ENCODE peak calls at places on chromosomes 6 and 20, in eight cellular contexts. E is adrenal gland, O is IMR-90, G is A549, X is neural progenitor cell, C is astrocyte of the cerebellum, I is nephron progenitor cell, R is hepatocyte. V is an unnamed sample.

GRCh38 chr20:51258582-51259175 is 235.8 kb upstream of the KCNG1 start:
- DNase-seq in E (no peak), O (peak; percentile 17), G (peak; percentile 5), X (peak; percentile 12), C (no peak), I (no peak), R (peak; percentile 30), V (no peak)

GRCh38 chr20:62501801-62502495 is 26.2 kb upstream of the GATA5 start:
- DNase-seq in E (no peak), O (peak; percentile 63), G (no peak), X (no peak), C (no peak), I (no peak), R (peak; percentile 70), V (no peak)

GRCh38 chr6:39984051-39984450 is 49.8 kb upstream of the MOCS1 start:
- DNase-seq in E (no peak), O (no peak), G (no peak), X (no peak), C (no peak), I (no peak), R (no peak), V (no peak)

GRCh38 chr6:42190784-42191183 is 4.0 kb downstream of the GUCA1B start:
- DNase-seq in E (no peak), O (peak; percentile 92), G (no peak), X (no peak), C (no peak), I (no peak), R (peak; percentile 39), V (no peak)

GRCh38 chr6:140480852-140481251 is 1106.4 kb upstream of the CITED2 start:
- DNase-seq in E (no peak), O (peak; percentile 71), G (no peak), X (no peak), C (no peak), I (no peak), R (no peak), V (no peak)

GRCh38 chr6:159969921-159970320 is 1.0 kb downstream of the IGF2R start:
- DNase-seq in E (peak; percentile 64), O (peak; percentile 84), G (peak; percentile 64), X (peak; percentile 81), C (no peak), I (peak; percentile 45), R (peak; percentile 83), V (peak; percentile 69)

GRCh38 chr6:88304515-88304914 is 138.4 kb upstream of the CNR1 start:
- DNase-seq in E (no peak), O (no peak), G (no peak), X (no peak), C (no peak), I (no peak), R (no peak), V (no peak)

GRCh38 chr20:37481610-37482009 is 39.4 kb upstream of the NNAT start:
- DNase-seq in E (no peak), O (no peak), G (no peak), X (no peak), C (no peak), I (no peak), R (no peak), V (no peak)

GRCh38 chr6:73050706-73051105 is 174.6 kb downstream of the KHDC1L start:
- DNase-seq in E (no peak), O (peak; percentile 44), G (no peak), X (no peak), C (no peak), I (no peak), R (no peak), V (no peak)

GRCh38 chr6:124099520-124099919 is 295.9 kb downstream of the NKAIN2 start:
- DNase-seq in E (no peak), O (no peak), G (no peak), X (peak; percentile 72), C (peak; percentile 2), I (no peak), R (no peak), V (no peak)

GRCh38 chr6:125421853-125422252 is 120.1 kb upstream of the HDDC2 start:
- DNase-seq in E (no peak), O (no peak), G (no peak), X (peak; percentile 68), C (no peak), I (peak; percentile 56), R (peak; percentile 49), V (no peak)

GRCh38 chr20:48406462-48407235 is 421.1 kb downstream of the PREX1 start:
- DNase-seq in E (no peak), O (no peak), G (no peak), X (no peak), C (no peak), I (no peak), R (no peak), V (no peak)

GRCh38 chr20:35238746-35239145 is 12.3 kb downstream of the MMP24 start:
- DNase-seq in E (no peak), O (no peak), G (no peak), X (no peak), C (no peak), I (no peak), R (no peak), V (no peak)

GRCh38 chr6:78492351-78493010 is 374.9 kb upstream of the IRAK1BP1 start:
- DNase-seq in E (no peak), O (peak; percentile 43), G (no peak), X (no peak), C (peak; percentile 50), I (no peak), R (no peak), V (no peak)

GRCh38 chr20:52936368-52936986 is 35.7 kb upstream of the TSHZ2 start:
- DNase-seq in E (no peak), O (no peak), G (no peak), X (no peak), C (no peak), I (no peak), R (no peak), V (no peak)

GRCh38 chr6:112035446-112035845 is 18.5 kb upstream of the CCN6 start:
- DNase-seq in E (no peak), O (no peak), G (no peak), X (no peak), C (no peak), I (no peak), R (no peak), V (no peak)

GRCh38 chr6:9138856-9139426 is 703.6 kb upstream of the SLC35B3 start:
- DNase-seq in E (no peak), O (peak; percentile 28), G (no peak), X (no peak), C (peak; percentile 29), I (no peak), R (no peak), V (no peak)

GRCh38 chr6:28224131-28225055 is 682 bp upstream of the ZSCAN9 start:
- DNase-seq in E (no peak), O (no peak), G (no peak), X (no peak), C (no peak), I (no peak), R (no peak), V (no peak)

GRCh38 chr6:156582509-156582992 is 194.6 kb upstream of the ARID1B start:
- DNase-seq in E (no peak), O (no peak), G (no peak), X (no peak), C (no peak), I (no peak), R (no peak), V (no peak)

DNA sequence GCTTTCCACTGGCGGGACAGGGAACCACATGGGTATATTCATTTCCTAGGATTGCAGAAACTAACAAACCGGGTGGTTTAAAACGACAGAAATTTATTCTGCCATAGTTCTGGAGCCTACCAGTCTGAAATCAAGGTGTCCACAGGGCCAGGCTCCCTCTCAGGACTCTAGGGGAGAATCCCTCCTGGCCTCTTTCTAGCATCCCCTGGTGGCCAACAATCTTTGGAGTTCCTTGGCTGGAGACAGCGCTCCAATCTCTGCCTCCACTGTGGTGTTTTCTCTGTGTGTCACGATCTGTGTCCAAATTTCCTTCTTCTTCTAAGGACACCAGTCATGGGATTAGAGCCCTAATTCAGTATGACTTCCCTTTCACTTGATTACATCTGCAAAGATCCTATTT is 95.0 kb downstream of the SCML4 start:
- DNase-seq in E (no peak), O (no peak), G (no peak), X (no peak), C (no peak), I (no peak), R (no peak), V (no peak)
- TF ChIP-seq CTCF in E (no peak), O (no peak), G (no peak), X (peak; percentile 29), C (peak; percentile 26), I (no peak), R (no peak), V (no peak)

GRCh38 chr20:45392733-45393132 is 14.6 kb upstream of the TP53TG5 start:
- DNase-seq in E (no peak), O (no peak), G (no peak), X (no peak), C (no peak), I (no peak), R (no peak), V (no peak)
- TF ChIP-seq CTCF in E (no peak), O (no peak), G (peak; percentile 21), X (no peak), C (no peak), I (no peak), R (no peak), V (no peak)

DNA sequence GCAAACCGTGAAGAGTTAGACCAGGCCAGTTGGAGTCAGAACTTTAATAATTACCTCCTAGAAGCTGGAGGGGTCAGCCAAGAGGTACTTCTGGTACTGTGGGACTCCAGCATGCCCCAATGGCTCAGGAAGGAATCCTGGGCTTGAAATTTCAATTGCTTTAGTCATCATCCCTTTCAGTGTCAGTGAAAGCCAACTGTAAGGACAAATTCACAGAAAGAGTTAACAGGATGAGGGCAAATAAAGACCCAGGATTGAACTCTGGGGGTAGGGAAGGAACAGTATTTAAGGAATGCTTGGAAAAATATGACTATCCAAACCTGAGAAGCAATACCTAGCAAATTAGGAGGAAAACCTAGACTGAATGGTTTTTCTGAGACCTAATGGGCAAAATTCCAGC is 735.1 kb upstream of the MARCKS start:
- DNase-seq in E (no peak), O (peak; percentile 87), G (peak; percentile 46), X (peak; percentile 10), C (peak; percentile 89), I (no peak), R (peak; percentile 40), V (no peak)
- TF ChIP-seq CTCF in E (no peak), O (peak; percentile 56), G (peak; percentile 37), X (no peak), C (peak; percentile 51), I (no peak), R (peak; percentile 5), V (no peak)

GRCh38 chr20:25082498-25082873 is 545 bp upstream of the VSX1 start:
- DNase-seq in E (no peak), O (no peak), G (no peak), X (peak; percentile 22), C (no peak), I (no peak), R (no peak), V (no peak)

GRCh38 chr20:25085756-25086495 is 4.0 kb upstream of the VSX1 start:
- DNase-seq in E (no peak), O (no peak), G (no peak), X (no peak), C (no peak), I (no peak), R (no peak), V (peak; percentile 25)

GRCh38 chr20:25084616-25085187 is 2.8 kb upstream of the VSX1 start:
- DNase-seq in E (no peak), O (no peak), G (peak; percentile 59), X (peak; percentile 50), C (no peak), I (no peak), R (no peak), V (peak; percentile 26)

GRCh38 chr20:25083141-25083772 is 1.3 kb upstream of the VSX1 start:
- DNase-seq in E (no peak), O (no peak), G (no peak), X (peak; percentile 63), C (no peak), I (no peak), R (no peak), V (no peak)

GRCh38 chr20:25083773-25084615 is 2.1 kb upstream of the VSX1 start:
- DNase-seq in E (no peak), O (no peak), G (no peak), X (peak; percentile 76), C (no peak), I (peak; percentile 62), R (peak; percentile 51), V (no peak)
- TF ChIP-seq CTCF in E (no peak), O (peak; percentile 27), G (no peak), X (peak; percentile 73), C (peak; percentile 38), I (peak; percentile 49), R (peak; percentile 44), V (no peak)

V was measured in lung.